ENCODE peak calls at places on chromosomes 16 and 17, in five cellular contexts. W, J, R, Y and B are unnamed samples.

GRCh38 chr17:27384261-27384701 is 72.0 kb upstream of the KSR1 start:
- DNase-seq in R (peak), W (peak), Y (no peak), J (no peak), B (no peak)

GRCh38 chr16:17556276-17557052 is 85.7 kb upstream of the XYLT1 start:
- DNase-seq in R (peak), Y (peak), J (peak), W (no peak), B (no peak)

GRCh38 chr17:80036715-80037477 is 454 bp downstream of the CCDC40 start:
- DNase-seq in W (peak), Y (no peak), R (peak), J (no peak), B (no peak)

GRCh38 chr17:58325976-58326468 is 2.6 kb downstream of the TSPOAP1 start:
- DNase-seq in R (no peak), J (peak), Y (peak), W (no peak), B (no peak)

GRCh38 chr16:85234310-85235235 is 122.3 kb upstream of the CIBAR2 start:
- DNase-seq in Y (no peak), W (peak), J (no peak), R (peak), B (no peak)

GRCh38 chr16:86671486-86672214 is 93.3 kb downstream of the FOXL1 start:
- DNase-seq in R (no peak), J (no peak), W (no peak), Y (no peak), B (no peak)

GRCh38 chr17:82396601-82397435 is 21.3 kb upstream of the HEXD start:
- DNase-seq in W (no peak), J (no peak), R (no peak), Y (no peak), B (no peak)

GRCh38 chr17:4518901-4519300 is 20.2 kb downstream of the SPNS2 start:
- DNase-seq in W (no peak), J (no peak), Y (no peak), R (no peak), B (no peak)

GRCh38 chr17:71975331-71975801 is 145.5 kb upstream of the SOX9 start:
- DNase-seq in Y (no peak), W (no peak), J (no peak), R (no peak), B (no peak)

GRCh38 chr17:38558751-38559024 is 47.1 kb downstream of the SRCIN1 start:
- DNase-seq in Y (peak), R (no peak), J (no peak), W (no peak), B (no peak)